ENCODE peak calls at places on chromosomes 4 and X, in four cellular contexts. F, X, Q and H are unnamed samples.

GRCh38 chr4:68951078-68951805 is at the start of gene UGT2A3:
- DNase-seq in F (no peak), X (no peak), Q (no peak), H (no peak)

GRCh38 chr4:48331577-48332340 is 9.6 kb upstream of the SLAIN2 start:
- DNase-seq in F (no peak), X (no peak), Q (no peak), H (no peak)

GRCh38 chrX:137151403-137151802 is 117.6 kb upstream of the GPR101 start:
- DNase-seq in F (no peak), X (no peak), Q (no peak), H (no peak)

GRCh38 chrX:129622757-129623301 is 31.9 kb downstream of the APLN start:
- DNase-seq in F (no peak), X (peak), Q (no peak), H (no peak)

GRCh38 chr4:96833831-96834230 is 993.9 kb downstream of the PDHA2 start:
- DNase-seq in F (no peak), X (no peak), Q (no peak), H (no peak)

GRCh38 chr4:71980976-71981375 is 50.8 kb upstream of the NPFFR2 start:
- DNase-seq in F (no peak), X (no peak), Q (no peak), H (no peak)

GRCh38 chrX:137166591-137166990 is 132.8 kb upstream of the GPR101 start:
- DNase-seq in F (no peak), X (no peak), Q (peak), H (no peak)

GRCh38 chr4:39617534-39617933 is 21.1 kb downstream of the SMIM14 start:
- DNase-seq in F (no peak), X (no peak), Q (no peak), H (no peak)

GRCh38 chr4:139469869-139470268 is 15.9 kb downstream of the RAB33B start:
- DNase-seq in F (no peak), X (no peak), Q (no peak), H (no peak)

GRCh38 chr4:181258569-181258968 is 984.6 kb upstream of the TENM3 start:
- DNase-seq in F (no peak), X (no peak), Q (no peak), H (no peak)

GRCh38 chrX:115018040-115018647 is 728 bp upstream of the IL13RA2 start:
- DNase-seq in F (no peak), X (no peak), Q (no peak), H (no peak)

GRCh38 chrX:6129195-6129594 is 99.5 kb downstream of the NLGN4X start:
- DNase-seq in F (no peak), X (no peak), Q (no peak), H (no peak)

GRCh38 chrX:149950681-149951080 is 12.4 kb upstream of the EOLA2 start:
- DNase-seq in F (no peak), X (no peak), Q (no peak), H (no peak)

GRCh38 chr4:2689114-2689513 is 67.0 kb downstream of the TNIP2 start:
- DNase-seq in F (no peak), X (no peak), Q (no peak), H (no peak)